ENCODE peak calls at places on chromosomes 11 and 22, in six cellular contexts. F is mesenchymal stem cell, C is fibroblast of lung, K is spleen, L is right cardiac atrium, I is transverse colon. Q is an unnamed sample.

GRCh38 chr11:68050371-68050841 is 11.6 kb downstream of the TCIRG1 start:
- DNase-seq in I (no peak), K (no peak), C (no peak), L (peak; percentile 56), F (no peak), Q (no peak)

GRCh38 chr11:18322818-18323570 is 627 bp downstream of the GTF2H1 start:
- DNase-seq in L (no peak), K (no peak), C (no peak), F (no peak), I (no peak), Q (no peak)

GRCh38 chr11:105000167-105000566 is 22.8 kb downstream of the CASP5 start:
- DNase-seq in L (no peak), I (no peak), C (no peak), K (no peak), F (peak; percentile 23), Q (no peak)

GRCh38 chr11:66668653-66669430 is 8.8 kb downstream of the RBM4B start:
- DNase-seq in C (no peak), K (peak; percentile 37), F (no peak), I (no peak), L (no peak), Q (no peak)

GRCh38 chr11:34226210-34226609 is 120.8 kb downstream of the NAT10 start:
- DNase-seq in K (no peak), I (peak; percentile 37), L (no peak), C (no peak), F (no peak), Q (no peak)

GRCh38 chr11:111719379-111719778 is 46.8 kb downstream of the PPP2R1B start:
- DNase-seq in L (no peak), I (no peak), F (no peak), C (peak; percentile 63), K (no peak), Q (no peak)

GRCh38 chr22:28703436-28703835 is 23.8 kb upstream of the TTC28 start:
- DNase-seq in F (no peak), C (peak; percentile 44), I (no peak), K (no peak), L (no peak), Q (no peak)

GRCh38 chr11:16536513-16536912 is 180.2 kb upstream of the SOX6 start:
- DNase-seq in I (no peak), L (peak; percentile 20), C (no peak), K (peak; percentile 57), F (no peak), Q (no peak)

GRCh38 chr22:29689872-29690213 is 30.0 kb upstream of the CABP7 start:
- DNase-seq in K (peak; percentile 86), I (peak; percentile 58), F (peak; percentile 44), C (peak; percentile 58), L (peak; percentile 78), Q (peak; percentile 50)

GRCh38 chr22:23257889-23258825 is 77.8 kb downstream of the BCR start:
- DNase-seq in F (no peak), I (no peak), K (no peak), L (no peak), C (no peak), Q (no peak)

GRCh38 chr11:17542249-17542648 is 2.0 kb downstream of the USH1C start:
- DNase-seq in I (peak; percentile 86), K (peak; percentile 62), C (no peak), F (no peak), L (no peak), Q (no peak)

GRCh38 chr11:1497600-1497999 is 11.0 kb upstream of the MOB2 start:
- DNase-seq in C (no peak), L (peak; percentile 7), F (no peak), K (peak; percentile 32), I (no peak), Q (no peak)

GRCh38 chr11:65182258-65183170 is 786 bp downstream of the CAPN1 start:
- DNase-seq in L (peak; percentile 72), K (peak; percentile 82), I (peak; percentile 67), F (peak; percentile 50), C (peak; percentile 11), Q (no peak)

GRCh38 chr22:43099095-43099494 is 9.9 kb upstream of the TTLL1 start:
- DNase-seq in L (peak; percentile 65), K (no peak), F (no peak), I (no peak), C (no peak), Q (no peak)

GRCh38 chr11:8206251-8207079 is 37.6 kb upstream of the RIC3 start:
- DNase-seq in C (peak; percentile 24), L (peak; percentile 82), I (no peak), K (no peak), F (no peak), Q (no peak)

GRCh38 chr11:87892291-87892690 is 283.0 kb downstream of the RAB38 start:
- DNase-seq in L (no peak), C (no peak), I (no peak), K (no peak), F (no peak), Q (no peak)

GRCh38 chr11:116224154-116224888 is 548.5 kb downstream of the BUD13 start:
- DNase-seq in L (no peak), F (peak; percentile 33), K (no peak), C (peak; percentile 41), I (peak; percentile 44), Q (peak; percentile 18)

GRCh38 chr11:128484172-128484571 is 103.2 kb downstream of the ETS1 start:
- DNase-seq in K (no peak), F (no peak), L (no peak), I (no peak), C (no peak), Q (no peak)

GRCh38 chr11:118238947-118239346 is 13.2 kb downstream of the MPZL3 start:
- DNase-seq in C (no peak), L (no peak), F (no peak), I (no peak), K (no peak), Q (no peak)
- H3K4me1 ChIP-seq in C (no peaks in the 10 kb centered on the region), L (peaks cover 2% of the 10 kb centered on the region), F (no peaks in the 10 kb centered on the region), I (no peaks in the 10 kb centered on the region), K (peaks cover 45% of the 10 kb centered on the region), Q (no peaks in the 10 kb centered on the region)

DNA sequence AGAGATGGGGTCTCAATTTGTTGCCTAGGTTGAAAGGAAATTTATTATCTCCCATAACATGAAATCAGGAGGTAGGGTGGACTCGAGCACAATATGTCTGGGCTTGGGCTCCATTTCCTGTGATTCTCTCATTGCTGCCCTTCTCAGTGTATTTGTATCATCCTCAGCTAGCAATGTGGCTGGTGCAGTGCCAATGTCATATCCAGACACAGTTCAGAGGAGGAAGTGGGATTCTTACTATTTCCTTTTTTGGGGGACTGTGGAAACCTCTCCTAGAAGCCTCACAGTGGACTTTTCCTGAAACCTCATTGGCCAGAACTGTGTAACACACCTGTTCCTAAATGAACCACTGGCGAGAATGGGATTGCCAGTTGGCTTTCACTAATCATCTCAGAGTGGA is 21.0 kb upstream of the SWAP70 start:
- DNase-seq in L (no peak), K (no peak), C (no peak), F (no peak), I (no peak), Q (peak; percentile 26)
- H3K4me1 ChIP-seq in L (no peaks in the 10 kb centered on the region), K (peaks cover 41% of the 10 kb centered on the region), C (no peaks in the 10 kb centered on the region), F (peaks cover 7% of the 10 kb centered on the region), I (no peaks in the 10 kb centered on the region), Q (no peaks in the 10 kb centered on the region)

DNA sequence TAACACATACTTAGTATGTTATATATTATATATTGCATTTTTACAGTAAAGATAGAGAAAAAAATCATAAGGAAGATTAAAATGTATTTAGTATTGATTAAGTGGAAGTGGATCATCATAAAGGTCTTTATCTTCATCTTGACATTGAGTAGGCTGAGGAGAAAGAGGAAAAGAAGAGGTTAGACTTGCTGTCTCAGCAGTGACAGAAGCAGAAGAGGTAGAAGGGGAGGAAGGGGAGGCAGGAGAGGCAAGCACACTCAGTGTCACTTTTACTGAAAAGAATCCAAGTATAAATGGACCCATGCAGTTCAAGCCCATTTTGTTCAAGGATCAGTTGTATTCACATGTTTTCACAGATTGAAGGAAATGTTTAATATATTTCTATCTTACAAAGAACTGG is 69.7 kb downstream of the GAB2 start:
- DNase-seq in I (no peak), F (no peak), L (no peak), K (no peak), C (no peak), Q (no peak)
- H3K4me1 ChIP-seq in I (peaks cover 20% of the 10 kb centered on the region), F (peaks cover 2% of the 10 kb centered on the region), L (peaks cover 9% of the 10 kb centered on the region), K (peaks cover 61% of the 10 kb centered on the region), C (peaks cover 19% of the 10 kb centered on the region), Q (no peaks in the 10 kb centered on the region)

GRCh38 chr11:59221438-59221837 is 8.7 kb upstream of the MPEG1 start:
- DNase-seq in K (no peak), L (no peak), I (no peak), F (no peak), C (peak; percentile 91), Q (no peak)

GRCh38 chr11:59223611-59224010 is 10.9 kb upstream of the MPEG1 start:
- DNase-seq in C (no peak), F (no peak), I (no peak), K (no peak), L (no peak), Q (no peak)

GRCh38 chr11:59222464-59223065 is 9.8 kb upstream of the MPEG1 start:
- DNase-seq in I (no peak), C (no peak), K (no peak), L (no peak), F (no peak), Q (no peak)

GRCh38 chr11:59224419-59224928 is 11.7 kb upstream of the MPEG1 start:
- DNase-seq in I (no peak), L (no peak), C (peak; percentile 61), F (peak; percentile 4), K (no peak), Q (peak; percentile 65)

GRCh38 chr11:59223177-59223576 is 10.4 kb upstream of the MPEG1 start:
- DNase-seq in F (no peak), C (no peak), K (no peak), L (no peak), I (no peak), Q (no peak)
- H3K4me1 ChIP-seq in F (no peaks in the 10 kb centered on the region), C (peaks cover 17% of the 10 kb centered on the region), K (peaks cover 66% of the 10 kb centered on the region), L (peaks cover 7% of the 10 kb centered on the region), I (no peaks in the 10 kb centered on the region), Q (peaks cover 27% of the 10 kb centered on the region)

GRCh38 chr11:11241284-11241683 is 111.8 kb downstream of the CSNK2A3 start:
- DNase-seq in C (no peak), F (no peak), L (no peak), I (no peak), K (no peak), Q (no peak)

GRCh38 chr11:11231763-11232162 is 121.3 kb downstream of the CSNK2A3 start:
- DNase-seq in K (no peak), F (no peak), C (no peak), I (no peak), L (no peak), Q (no peak)

GRCh38 chr11:11243258-11243789 is 109.7 kb downstream of the CSNK2A3 start:
- DNase-seq in I (no peak), C (no peak), L (peak; percentile 79), K (no peak), F (no peak), Q (peak; percentile 32)

GRCh38 chr11:11239959-11240358 is 113.1 kb downstream of the CSNK2A3 start:
- DNase-seq in L (no peak), I (no peak), C (no peak), F (no peak), K (no peak), Q (no peak)

DNA sequence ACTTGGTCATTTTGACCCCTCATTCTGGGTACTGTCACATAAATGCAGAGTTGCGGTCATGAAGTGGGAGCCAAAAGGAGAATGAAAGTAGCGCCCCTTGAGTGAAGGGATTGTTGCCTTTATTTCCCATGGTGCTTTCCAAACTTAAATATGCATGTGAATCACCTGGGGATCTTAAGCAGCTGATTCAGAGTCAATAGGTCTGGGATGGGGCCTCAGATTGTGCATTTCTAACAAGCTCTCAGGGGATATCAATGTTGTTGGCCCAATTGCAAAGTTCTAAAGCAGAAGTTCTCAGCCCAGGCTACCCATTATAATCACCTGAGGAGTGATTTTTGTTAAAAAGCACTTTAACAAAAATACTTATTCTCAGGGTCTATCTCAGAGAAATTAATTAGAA is 115.6 kb downstream of the CSNK2A3 start:
- DNase-seq in L (no peak), I (no peak), F (no peak), C (no peak), K (no peak), Q (no peak)
- H3K4me1 ChIP-seq in L (peaks cover 4% of the 10 kb centered on the region), I (peaks cover 3% of the 10 kb centered on the region), F (no peaks in the 10 kb centered on the region), C (no peaks in the 10 kb centered on the region), K (no peaks in the 10 kb centered on the region), Q (no peaks in the 10 kb centered on the region)

Q was measured in tibial nerve.